ENCODE peak calls at places on chromosomes 2 and 18, in four cellular contexts. R is HCT116, P is GM23338, S is hepatocyte. V is an unnamed sample.

GRCh38 chr2:121903037-121903689 is 147.7 kb downstream of the TSN start:
- DNase-seq in P (no peak), S (no peak), R (no peak), V (no peak)

GRCh38 chr2:170816499-170817246 is at the start of gene GAD1:
- DNase-seq in S (peak), R (peak), P (peak), V (peak)

GRCh38 chr2:120735750-120736170 is at the start of gene GLI2:
- DNase-seq in R (peak), P (peak), S (peak), V (peak)

GRCh38 chr18:36717422-36718110 is 111.2 kb downstream of the TPGS2 start:
- DNase-seq in S (no peak), P (no peak), R (no peak), V (no peak)

GRCh38 chr18:77110400-77110799 is 22.2 kb downstream of the MBP start:
- DNase-seq in R (no peak), P (peak), S (no peak), V (no peak)

GRCh38 chr2:201129044-201129505 is 13.1 kb downstream of the CFLAR start:
- DNase-seq in S (peak), R (no peak), P (no peak), V (no peak)

GRCh38 chr2:9658972-9659371 is 28.2 kb upstream of the YWHAQ start:
- DNase-seq in P (no peak), R (no peak), S (peak), V (no peak)

GRCh38 chr18:32346667-32347066 is 124.0 kb downstream of the GAREM1 start:
- DNase-seq in P (peak), R (no peak), S (peak), V (peak)

GRCh38 chr2:143264851-143265250 is 135.6 kb downstream of the ARHGAP15 start:
- DNase-seq in P (no peak), S (no peak), R (no peak), V (no peak)

GRCh38 chr2:154697422-154698237 is 865 bp upstream of the KCNJ3 start:
- DNase-seq in R (no peak), S (peak), P (peak), V (peak)

GRCh38 chr2:223731503-223731902 is 105.9 kb downstream of the AP1S3 start:
- DNase-seq in P (no peak), S (no peak), R (no peak), V (no peak)

GRCh38 chr2:72827999-72828646 is 2.3 kb upstream of the EXOC6B start:
- DNase-seq in S (peak), R (no peak), P (no peak), V (no peak)

GRCh38 chr2:202883987-202884675 is 12.6 kb upstream of the ICA1L start:
- DNase-seq in R (no peak), P (no peak), S (no peak), V (no peak)

GRCh38 chr2:47043142-47043890 is 111.8 kb downstream of the STPG4 start:
- DNase-seq in S (peak), P (peak), R (peak), V (no peak)

GRCh38 chr2:26345284-26345553 is 724 bp upstream of the SELENOI start:
- DNase-seq in R (no peak), S (no peak), P (no peak), V (no peak)

GRCh38 chr2:133390151-133390550 is 178.1 kb downstream of the NCKAP5 start:
- DNase-seq in S (no peak), P (no peak), R (no peak), V (no peak)

GRCh38 chr2:218671077-218671653 is 637 bp downstream of the RNF25 start:
- DNase-seq in P (peak), R (no peak), S (peak), V (peak)

GRCh38 chr2:187638840-187639239 is 84.6 kb upstream of the TFPI start:
- DNase-seq in S (no peak), P (no peak), R (no peak), V (no peak)

GRCh38 chr18:6203791-6204190 is 210.9 kb downstream of the L3MBTL4 start:
- DNase-seq in S (no peak), P (no peak), R (no peak), V (no peak)

GRCh38 chr2:140307532-140307931 is 1527.3 kb upstream of the NXPH2 start:
- DNase-seq in R (no peak), P (no peak), S (no peak), V (no peak)

GRCh38 chr2:234827096-234827860 is 124.5 kb upstream of the SH3BP4 start:
- DNase-seq in S (no peak), P (no peak), R (no peak), V (no peak)

GRCh38 chr2:200795044-200795443 is 16.7 kb upstream of the BZW1 start:
- DNase-seq in P (peak), R (no peak), S (peak), V (peak)

GRCh38 chr18:24214913-24215312 is 76.1 kb downstream of the CABYR start:
- DNase-seq in P (no peak), R (no peak), S (no peak), V (no peak)

GRCh38 chr2:136235451-136236418 is 117.8 kb upstream of the CXCR4 start:
- DNase-seq in S (no peak), R (peak), P (no peak), V (no peak)

GRCh38 chr2:240646900-240647502 is 21.7 kb downstream of the GPR35 start:
- DNase-seq in R (no peak), S (no peak), P (no peak), V (no peak)

GRCh38 chr2:231200805-231201474 is 2.5 kb downstream of the ARMC9 start:
- DNase-seq in R (no peak), P (no peak), S (no peak), V (no peak)

GRCh38 chr2:26619096-26619495 is 22.1 kb downstream of the CIB4 start:
- DNase-seq in S (no peak), R (no peak), P (no peak), V (no peak)

GRCh38 chr2:111946294-111947114 is 48.1 kb downstream of the MERTK start:
- DNase-seq in S (peak), R (peak), P (peak), V (no peak)

GRCh38 chr2:227374158-227374557 is 4.9 kb downstream of the TM4SF20 start:
- DNase-seq in R (no peak), S (no peak), P (no peak), V (no peak)

GRCh38 chr2:16122556-16122955 is 182.2 kb downstream of the MYCN start:
- DNase-seq in S (no peak), P (no peak), R (no peak), V (no peak)

GRCh38 chr2:83234291-83234690 is 1224.8 kb downstream of the SUCLG1 start:
- DNase-seq in S (no peak), R (no peak), P (no peak), V (peak)

GRCh38 chr2:192313773-192314172 is 119.0 kb upstream of the TMEFF2 start:
- DNase-seq in R (no peak), P (no peak), S (no peak), V (no peak)

GRCh38 chr2:151556121-151556520 is 146.4 kb downstream of the RIF1 start:
- DNase-seq in R (no peak), S (no peak), P (no peak), V (no peak)

GRCh38 chr2:46806526-46806925 is 109.1 kb downstream of the MCFD2 start:
- DNase-seq in R (no peak), S (no peak), P (no peak), V (no peak)

GRCh38 chr2:237149425-237149824 is 63.7 kb downstream of the COPS8 start:
- DNase-seq in P (no peak), S (peak), R (no peak), V (no peak)

GRCh38 chr18:76490701-76491171 is 4.3 kb downstream of the ZNF516 start:
- DNase-seq in R (no peak), S (peak), P (peak), V (peak)

GRCh38 chr2:102765061-102765460 is 3.2 kb downstream of the TMEM182 start:
- DNase-seq in R (no peak), P (no peak), S (no peak), V (no peak)

GRCh38 chr2:122634261-122634660 is 878.8 kb downstream of the TSN start:
- DNase-seq in S (peak), R (no peak), P (no peak), V (no peak)

GRCh38 chr2:96090527-96090926 is 25.8 kb downstream of the ADRA2B start:
- DNase-seq in S (peak), R (no peak), P (no peak), V (no peak)

GRCh38 chr2:96088340-96089335 is 27.7 kb downstream of the ADRA2B start:
- DNase-seq in R (no peak), P (no peak), S (no peak), V (peak)

GRCh38 chr2:96091141-96091710 is 25.1 kb downstream of the ADRA2B start:
- DNase-seq in S (no peak), R (no peak), P (no peak), V (no peak)

GRCh38 chr2:96090181-96090500 is 26.2 kb downstream of the ADRA2B start:
- DNase-seq in P (no peak), R (no peak), S (no peak), V (no peak)

DNA sequence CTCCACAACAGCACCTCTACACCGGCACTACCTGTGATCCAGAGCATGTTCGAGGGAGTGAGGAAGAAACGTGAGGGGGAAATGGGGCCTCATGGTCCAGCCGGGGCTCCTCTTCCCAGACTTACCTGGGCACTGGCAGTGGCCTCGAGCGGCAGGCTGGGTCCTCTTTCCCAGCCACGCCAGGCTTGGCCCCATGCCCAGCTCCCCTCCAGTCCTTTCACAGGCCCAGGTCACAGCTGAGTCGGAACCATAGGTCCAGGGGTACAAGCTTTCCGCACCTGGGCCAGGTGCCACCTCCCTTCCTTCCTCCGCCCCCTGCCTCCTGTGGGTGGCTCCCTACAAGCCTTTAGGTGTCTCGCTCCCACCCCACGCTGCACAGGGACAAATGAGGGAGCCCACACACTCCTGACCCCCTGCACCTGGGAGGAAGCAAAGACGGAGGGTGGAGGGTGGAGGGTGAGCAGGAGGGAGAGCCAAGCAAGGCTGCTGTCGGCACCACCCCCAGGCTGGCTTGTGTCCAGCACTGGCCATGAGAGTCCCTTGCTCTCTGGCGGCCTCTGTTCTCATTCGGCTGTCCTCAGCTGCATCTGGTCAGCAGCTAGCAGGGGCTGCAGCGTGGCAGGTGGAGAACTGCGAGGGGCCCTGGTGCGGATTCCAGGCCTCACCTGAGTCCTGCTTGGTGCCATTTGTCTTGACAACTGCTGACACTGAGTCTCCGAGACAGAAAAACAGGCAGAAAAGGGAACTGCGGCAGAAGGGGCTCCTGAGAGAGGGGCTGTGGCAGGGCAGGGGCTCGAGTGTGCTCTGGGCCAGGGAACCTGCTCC is 26.8 kb downstream of the ADRA2B start:
- DNase-seq in P (no peak), S (no peak), R (no peak), V (peak)
- TF ChIP-seq EZH2phosphoT487 in P (no peak), S (no peak), R (no peak), V (no peak)

GRCh38 chr2:61670591-61671503 is 132.7 kb upstream of the XPO1 start:
- DNase-seq in P (peak), S (peak), R (no peak), V (no peak)
- TF ChIP-seq CTCF in P (no peak), S (no peak), R (no peak), V (no peak)

DNA sequence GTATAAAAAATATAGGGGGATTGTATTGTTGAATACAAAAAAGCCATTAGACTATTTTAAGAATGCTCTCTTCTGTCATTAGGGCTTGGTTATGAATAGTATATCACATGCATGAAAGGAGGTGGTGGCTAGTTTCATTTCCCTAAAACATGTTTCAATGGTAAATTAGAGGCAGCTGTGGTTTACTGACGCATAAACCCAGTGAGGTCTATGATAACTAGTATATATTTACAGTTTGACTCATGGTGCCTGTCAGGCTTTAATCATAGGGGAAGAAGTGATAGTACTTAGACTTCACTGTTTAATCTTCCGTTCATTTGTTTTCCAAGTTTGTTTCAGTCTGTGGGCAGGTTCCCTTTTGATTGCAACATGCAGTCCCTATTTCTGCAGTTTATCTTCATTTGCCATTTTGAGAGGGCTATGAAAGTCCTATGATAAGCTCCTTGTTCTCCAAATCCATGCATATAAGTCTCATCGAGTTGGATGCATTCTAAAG is 55.1 kb upstream of the MAP4K3 start:
- DNase-seq in P (no peak), R (no peak), S (peak), V (no peak)
- TF ChIP-seq EZH2 in P (no peak), R (no peak), S (no peak), V (no peak)

DNA sequence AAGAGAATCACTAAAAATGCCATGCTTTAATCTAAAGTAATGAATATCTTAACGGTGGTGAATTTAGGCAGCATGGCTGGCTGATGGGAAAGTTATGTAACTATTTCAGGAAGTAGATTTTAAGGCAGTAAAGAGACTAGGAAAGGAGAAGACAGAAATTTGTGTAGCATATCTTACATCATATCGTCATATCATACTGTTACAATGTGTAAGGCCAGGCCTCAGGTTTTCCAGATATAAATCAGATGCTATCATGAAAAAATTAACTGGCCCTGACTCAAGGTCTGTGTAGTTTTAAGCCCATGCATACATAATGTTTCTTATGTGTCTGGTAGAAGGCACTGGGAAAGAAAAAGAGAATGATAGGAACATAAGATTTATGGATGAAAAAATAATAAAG is 8.9 kb upstream of the FAP start:
- DNase-seq in R (no peak), S (no peak), P (no peak), V (no peak)
- TF ChIP-seq EZH2phosphoT487 in R (no peak), S (no peak), P (no peak), V (no peak)